ENCODE peak calls at places on chromosomes 5 and 9, in five cellular contexts. X, P, L, N and K are unnamed samples. For H3K36me3, the result is how much of the 10 kb centered on the place peaks cover.

GRCh38 chr9:84996049-84996448 is 326.5 kb downstream of the NTRK2 start:
- DNase-seq in X (no peak), L (no peak), P (no peak), N (no peak), K (no peak)

GRCh38 chr5:81779125-81779934 is 28.4 kb upstream of the SSBP2 start:
- DNase-seq in L (peak), X (peak), N (peak), P (no peak), K (peak)

GRCh38 chr9:133684461-133685361 is 48.5 kb downstream of the DBH start:
- DNase-seq in N (no peak), L (no peak), P (no peak), X (no peak), K (no peak)

GRCh38 chr9:69877852-69878507 is 57.4 kb downstream of the CFAP95 start:
- DNase-seq in X (peak), N (no peak), P (peak), L (no peak), K (no peak)

GRCh38 chr5:162068412-162068811 is 839 bp downstream of the GABRG2 start:
- DNase-seq in L (no peak), X (no peak), N (peak), P (peak), K (peak)

GRCh38 chr5:53679261-53679660 is 118.8 kb downstream of the NDUFS4 start:
- DNase-seq in L (no peak), N (no peak), X (peak), P (no peak), K (no peak)

GRCh38 chr5:68883441-68883840 is 210.4 kb upstream of the SLC30A5 start:
- DNase-seq in P (no peak), X (no peak), N (no peak), L (no peak), K (no peak)

GRCh38 chr5:94181940-94182339 is 436.5 kb downstream of the KIAA0825 start:
- DNase-seq in L (no peak), P (peak), N (no peak), X (peak), K (no peak)

GRCh38 chr9:78370991-78371390 is 74.1 kb downstream of the PSAT1 start:
- DNase-seq in N (no peak), P (no peak), X (no peak), L (no peak), K (no peak)

GRCh38 chr9:104028827-104029226 is 65.3 kb upstream of the SMC2 start:
- DNase-seq in N (no peak), L (no peak), P (no peak), X (no peak), K (no peak)

GRCh38 chr5:145936401-145937131 is at the start of gene SH3RF2:
- DNase-seq in P (peak), L (peak), X (peak), N (peak), K (peak)

GRCh38 chr9:124522121-124523098 is 15.2 kb upstream of the NR5A1 start:
- DNase-seq in P (no peak), N (no peak), X (peak), L (no peak), K (no peak)

GRCh38 chr5:6759401-6759800 is 46.2 kb downstream of the TENT4A start:
- DNase-seq in N (no peak), X (no peak), P (peak), L (peak), K (peak)

GRCh38 chr9:84966876-84967830 is 297.6 kb downstream of the NTRK2 start:
- DNase-seq in P (peak), N (no peak), L (no peak), X (no peak), K (no peak)

GRCh38 chr9:132114102-132114707 is 34.5 kb upstream of the MED27 start:
- DNase-seq in X (peak), L (no peak), N (peak), P (peak), K (peak)

DNA sequence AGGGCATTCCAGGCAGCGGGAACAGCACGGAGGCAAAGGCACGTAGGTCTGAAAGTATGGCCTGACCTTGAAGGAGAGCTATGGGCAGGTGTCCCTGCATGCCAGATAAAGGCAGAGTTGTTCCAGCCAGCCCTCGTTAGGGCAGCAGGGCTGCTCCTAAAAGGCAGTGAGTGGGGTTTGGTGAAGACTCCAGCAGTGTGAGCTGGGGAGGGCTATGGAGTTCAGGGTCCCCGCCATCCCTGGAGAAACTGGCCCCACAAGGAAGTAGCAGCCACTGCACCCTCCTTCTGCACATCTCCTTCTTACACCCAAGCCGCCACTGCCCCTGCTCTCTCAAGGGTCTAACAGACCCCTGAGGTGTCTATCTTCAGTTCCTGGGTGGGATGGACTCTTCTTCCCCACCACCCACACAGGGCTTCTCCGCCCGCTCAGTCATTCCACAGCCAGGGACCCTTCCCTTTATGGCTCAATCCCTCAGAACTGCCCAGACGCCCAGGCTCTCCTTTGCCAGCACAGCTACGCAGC is 1.4 kb downstream of the AKNA start:
- DNase-seq in P (no peak), X (no peak), L (no peak), N (peak), K (no peak)
- TF ChIP-seq POLR2A in P (no peak), X (no peak), L (no peak), N (no peak), K (no peak)

GRCh38 chr9:33130501-33130900 is 36.6 kb downstream of the B4GALT1 start:
- DNase-seq in L (peak), X (peak), P (no peak), N (no peak), K (peak)
- H3K36me3 ChIP-seq in L (under half), X (under half), P (half or more), N (under half), K (half or more)

GRCh38 chr5:132375957-132376356 is 6.4 kb downstream of the SLC22A5 start:
- DNase-seq in N (no peak), L (no peak), X (no peak), P (no peak), K (no peak)
- H3K27ac ChIP-seq in N (no peak), L (peak), X (no peak), P (no peak), K (no peak)

GRCh38 chr5:154038604-154039457 is at the start of the genes FAM114A2 and MFAP3:
- DNase-seq in N (peak), L (peak), P (peak), X (peak), K (peak)
- TF ChIP-seq POLR2A in N (peak), L (peak), P (peak), X (peak), K (peak)

GRCh38 chr9:129946596-129946995 is 96.4 kb downstream of the FNBP1 start:
- DNase-seq in L (no peak), P (no peak), X (no peak), N (no peak), K (no peak)

GRCh38 chr9:129939426-129939825 is 103.6 kb downstream of the FNBP1 start:
- DNase-seq in P (no peak), L (no peak), X (no peak), N (no peak), K (no peak)

GRCh38 chr9:129949821-129950220 is 93.2 kb downstream of the FNBP1 start:
- DNase-seq in X (no peak), N (no peak), P (no peak), L (no peak), K (no peak)

GRCh38 chr9:129945314-129945713 is 97.7 kb downstream of the FNBP1 start:
- DNase-seq in L (no peak), P (no peak), N (no peak), X (no peak), K (no peak)

DNA sequence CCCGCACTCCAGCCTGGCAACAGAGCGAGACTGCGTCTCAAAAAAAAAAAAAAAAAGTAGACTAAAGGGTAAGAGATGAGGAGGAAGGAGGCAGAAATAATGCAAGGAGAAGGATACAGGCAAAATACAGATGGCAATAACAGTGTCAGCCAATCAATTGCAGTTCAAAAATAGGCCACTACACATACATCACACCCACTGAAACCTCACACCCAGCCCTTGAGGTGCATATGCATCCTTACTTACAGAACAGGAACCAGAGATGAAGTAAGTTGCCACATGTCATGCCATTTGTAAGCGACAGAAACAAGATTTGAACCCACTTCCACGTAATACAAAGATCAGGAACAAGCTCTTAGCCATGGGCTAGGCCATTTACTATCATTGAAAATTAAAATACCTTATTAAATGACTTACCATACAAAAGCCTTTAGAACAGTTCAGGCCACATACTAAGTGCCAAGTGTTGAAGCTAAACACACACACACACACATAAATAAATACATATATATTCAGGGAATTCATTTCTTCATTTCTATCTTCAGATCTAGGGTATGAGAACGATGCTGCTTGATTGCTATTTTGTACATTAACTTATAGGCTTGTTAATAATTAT is 98.4 kb downstream of the FNBP1 start:
- DNase-seq in P (no peak), L (no peak), X (no peak), N (no peak), K (no peak)
- H3K36me3 ChIP-seq in P (under half), L (under half), X (under half), N (under half), K (under half)

GRCh38 chr5:30105186-30105585 is 1088.3 kb upstream of the CDH6 start:
- DNase-seq in N (no peak), P (no peak), L (no peak), X (no peak), K (no peak)
- H3K27ac ChIP-seq in N (no peak), P (no peak), L (no peak), X (no peak), K (no peak)

DNA sequence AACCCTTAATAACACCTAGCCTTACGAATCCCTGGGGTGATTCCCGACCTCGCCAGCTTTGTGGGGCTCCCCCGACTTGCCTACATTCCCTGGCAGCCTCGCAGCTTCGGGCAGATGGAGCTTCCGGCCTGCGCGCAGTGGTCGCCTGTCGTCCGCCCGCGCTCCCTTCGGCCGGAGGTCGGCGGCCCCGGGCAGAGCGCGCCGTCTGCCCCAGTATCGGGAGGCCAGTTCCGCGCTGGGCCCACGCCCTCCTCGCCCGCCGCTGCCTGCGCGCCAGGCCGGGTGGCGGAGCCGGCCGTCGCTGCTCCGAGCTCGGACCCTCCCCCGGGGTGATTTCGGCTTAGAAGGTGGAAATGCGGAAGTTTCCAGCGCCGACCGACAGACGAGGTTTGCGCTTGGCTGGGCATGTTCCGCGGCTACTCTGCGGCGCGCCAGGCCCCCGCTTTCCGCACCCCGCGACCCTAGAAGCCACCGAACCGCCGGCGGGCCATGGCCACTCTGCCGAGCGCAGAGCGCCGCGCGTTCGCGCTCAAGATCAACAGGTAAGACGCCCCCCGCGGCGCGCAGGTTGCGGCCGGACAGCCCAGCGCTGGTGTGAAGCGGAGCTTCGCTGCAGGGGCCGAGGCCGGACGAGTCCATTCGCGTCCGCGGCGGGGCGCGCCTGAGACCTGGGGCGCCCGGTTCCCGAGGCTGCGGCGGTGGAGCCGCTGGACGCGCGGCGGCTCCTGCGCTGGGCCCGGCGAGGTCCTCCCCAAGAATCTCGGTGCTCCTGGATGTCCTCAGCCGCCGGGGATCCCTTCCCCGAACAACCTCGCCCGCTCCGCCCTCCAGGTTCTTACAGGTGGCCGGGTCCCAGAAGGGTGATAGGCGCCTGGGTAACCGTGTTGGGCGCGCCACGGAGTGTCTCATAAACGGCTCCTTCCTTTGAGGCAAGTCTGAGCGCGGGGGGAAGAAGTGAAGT is at the start of gene DOCK8:
- DNase-seq in P (peak), L (peak), N (peak), X (no peak), K (peak)
- TF ChIP-seq POLR2A in P (no peak), L (no peak), N (no peak), X (no peak), K (peak)

GRCh38 chr5:150529147-150529546 is 21.2 kb downstream of the NDST1 start:
- DNase-seq in N (no peak), P (no peak), X (no peak), L (no peak), K (no peak)
- H3K36me3 ChIP-seq in N (under half), P (half or more), X (under half), L (under half), K (half or more)

GRCh38 chr9:83432104-83432627 is 106.0 kb downstream of the FRMD3 start:
- DNase-seq in X (no peak), N (peak), P (peak), L (peak), K (peak)
- H3K27ac ChIP-seq in X (no peak), N (no peak), P (peak), L (no peak), K (no peak)